ENCODE peak calls at places on chromosomes 13 and 19, in five cellular contexts. U is H9, S is GM23338, X is IMR-90, O is PC-9. N is an unnamed sample.

GRCh38 chr19:2618611-2619010 is 83.9 kb downstream of the GNG7 start:
- DNase-seq in U (no peak), S (no peak), X (peak; percentile 28), O (peak; percentile 70), N (peak; percentile 54)

GRCh38 chr19:58294743-58295374 is 10.3 kb upstream of the ERVK3-1 start:
- DNase-seq in O (no peak), U (no peak), X (no peak), S (no peak), N (no peak)

GRCh38 chr13:76792680-76793334 is 93.4 kb downstream of the KCTD12 start:
- DNase-seq in X (peak; percentile 66), U (no peak), O (no peak), S (no peak), N (peak; percentile 14)

GRCh38 chr19:10935371-10936059 is 6.9 kb downstream of the TIMM29 start:
- DNase-seq in U (no peak), S (no peak), O (no peak), X (no peak), N (no peak)

GRCh38 chr19:34645551-34645950 is 31.4 kb downstream of the SCGB2B2 start:
- DNase-seq in S (no peak), U (no peak), X (no peak), O (no peak), N (no peak)

GRCh38 chr13:49097374-49097773 is 121.7 kb downstream of the FNDC3A start:
- DNase-seq in X (peak; percentile 85), U (no peak), S (no peak), O (peak; percentile 41), N (peak; percentile 32)

GRCh38 chr13:20945952-20946383 is 43.4 kb upstream of the XPO4 start:
- DNase-seq in U (peak; percentile 52), X (no peak), S (peak; percentile 69), O (no peak), N (peak; percentile 35)

GRCh38 chr13:112903606-112904195 is 65.3 kb upstream of the MCF2L start:
- DNase-seq in U (peak; percentile 25), S (no peak), O (no peak), X (no peak), N (no peak)

GRCh38 chr13:112616586-112617381 is 28.8 kb upstream of the TUBGCP3 start:
- DNase-seq in S (peak; percentile 75), X (peak; percentile 52), U (peak; percentile 69), O (no peak), N (peak; percentile 41)

GRCh38 chr19:2984196-2984490 is 6.8 kb downstream of the TLE6 start:
- DNase-seq in X (no peak), U (no peak), O (no peak), S (no peak), N (no peak)

GRCh38 chr13:83881917-83882625 is at the start of gene SLITRK1:
- DNase-seq in X (peak; percentile 19), O (no peak), S (peak; percentile 96), U (peak; percentile 91), N (no peak)

GRCh38 chr19:18483119-18483518 is 38.8 kb downstream of the ELL start:
- DNase-seq in S (no peak), O (no peak), U (no peak), X (no peak), N (no peak)

GRCh38 chr13:28761586-28761985 is 42.8 kb upstream of the SLC46A3 start:
- DNase-seq in O (no peak), U (no peak), X (peak; percentile 39), S (no peak), N (peak; percentile 91)

GRCh38 chr13:39159393-39159792 is 121.1 kb downstream of the NHLRC3 start:
- DNase-seq in U (no peak), O (no peak), S (no peak), X (no peak), N (no peak)

GRCh38 chr13:45828253-45828968 is 23.1 kb downstream of the SIAH3 start:
- DNase-seq in S (peak; percentile 49), U (no peak), O (no peak), X (no peak), N (no peak)

GRCh38 chr19:9381367-9381785 is 18.6 kb downstream of the ZNF177 start:
- DNase-seq in O (no peak), X (no peak), U (no peak), S (peak; percentile 2), N (no peak)

GRCh38 chr19:4144666-4145261 is 8.7 kb upstream of the CREB3L3 start:
- DNase-seq in X (peak; percentile 43), S (no peak), U (no peak), O (peak; percentile 67), N (no peak)

GRCh38 chr19:2811221-2811722 is 8.4 kb upstream of the ZNF554 start:
- DNase-seq in X (no peak), O (no peak), U (no peak), S (no peak), N (no peak)

GRCh38 chr19:48361912-48362311 is 1.8 kb downstream of the TMEM143 start:
- DNase-seq in O (no peak), X (no peak), S (no peak), U (no peak), N (no peak)

GRCh38 chr19:54136086-54136863 is 1.3 kb upstream of the CNOT3 start:
- DNase-seq in S (peak; percentile 61), O (no peak), U (no peak), X (peak; percentile 16), N (peak; percentile 63)

GRCh38 chr13:114124921-114125320 is 7.5 kb downstream of the RASA3 start:
- DNase-seq in S (no peak), X (peak; percentile 95), U (no peak), O (no peak), N (no peak)

GRCh38 chr19:30076751-30077670 is 135.0 kb downstream of the URI1 start:
- DNase-seq in S (no peak), U (no peak), X (no peak), O (no peak), N (no peak)

GRCh38 chr19:23777216-23777615 is 18.5 kb upstream of the ZNF681 start:
- DNase-seq in S (no peak), X (no peak), O (no peak), U (no peak), N (peak; percentile 74)

GRCh38 chr19:40588110-40588854 is 11.6 kb downstream of the SHKBP1 start:
- DNase-seq in S (no peak), X (no peak), U (peak; percentile 25), O (no peak), N (no peak)

GRCh38 chr13:51153527-51153926 is 42.5 kb upstream of the C13orf42 start:
- DNase-seq in U (peak; percentile 67), S (peak; percentile 60), X (no peak), O (no peak), N (no peak)

GRCh38 chr13:97496511-97496910 is 62.5 kb downstream of the RAP2A start:
- DNase-seq in X (no peak), O (no peak), S (no peak), U (no peak), N (no peak)

DNA sequence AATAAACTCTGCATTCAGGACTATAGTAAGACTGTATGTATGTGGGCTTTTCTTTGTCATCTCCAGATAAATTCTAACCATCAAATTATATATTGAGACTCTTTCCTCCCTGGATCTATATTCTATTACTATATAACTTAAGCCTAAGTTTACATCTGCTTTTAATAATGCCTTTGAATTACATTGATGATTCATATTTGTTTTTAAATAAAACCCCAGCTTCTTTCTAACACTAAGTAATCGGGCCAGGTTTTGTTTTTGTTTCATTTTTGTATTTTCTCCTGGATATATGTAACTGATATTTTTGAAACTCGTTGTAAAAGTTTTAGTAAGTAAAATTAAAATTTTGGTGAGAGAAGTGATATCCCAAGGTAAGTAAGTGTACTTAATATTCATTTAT is 1599.1 kb downstream of the PCDH9 start:
- DNase-seq in S (no peak), X (peak; percentile 4), U (no peak), O (no peak), N (no peak)
- H2AFZ ChIP-seq in S (no peak overlapping the region), X (no peak overlapping the region), U (no peak overlapping the region), O (no peak overlapping the region), N (no peak overlapping the region)

GRCh38 chr19:848457-848921 is 3.6 kb upstream of the ELANE start:
- DNase-seq in S (no peak), O (no peak), U (no peak), X (no peak), N (no peak)

GRCh38 chr19:852136-853013 is at the start of gene ELANE:
- DNase-seq in O (no peak), S (no peak), X (no peak), U (no peak), N (no peak)

GRCh38 chr19:850979-851335 is 1.1 kb upstream of the ELANE start:
- DNase-seq in X (no peak), O (no peak), U (no peak), S (no peak), N (no peak)

GRCh38 chr19:853014-853553 is 981 bp downstream of the ELANE start:
- DNase-seq in X (no peak), S (no peak), U (no peak), O (no peak), N (no peak)

GRCh38 chr19:850221-850978 is 1.7 kb upstream of the ELANE start:
- DNase-seq in U (peak; percentile 42), X (peak; percentile 81), O (peak; percentile 53), S (peak; percentile 65), N (peak; percentile 99)
- H2AFZ ChIP-seq in U (no peak overlapping the region), X (peak overlapping the region; percentile 89), O (no peak overlapping the region), S (no peak overlapping the region), N (no peak overlapping the region)

DNA sequence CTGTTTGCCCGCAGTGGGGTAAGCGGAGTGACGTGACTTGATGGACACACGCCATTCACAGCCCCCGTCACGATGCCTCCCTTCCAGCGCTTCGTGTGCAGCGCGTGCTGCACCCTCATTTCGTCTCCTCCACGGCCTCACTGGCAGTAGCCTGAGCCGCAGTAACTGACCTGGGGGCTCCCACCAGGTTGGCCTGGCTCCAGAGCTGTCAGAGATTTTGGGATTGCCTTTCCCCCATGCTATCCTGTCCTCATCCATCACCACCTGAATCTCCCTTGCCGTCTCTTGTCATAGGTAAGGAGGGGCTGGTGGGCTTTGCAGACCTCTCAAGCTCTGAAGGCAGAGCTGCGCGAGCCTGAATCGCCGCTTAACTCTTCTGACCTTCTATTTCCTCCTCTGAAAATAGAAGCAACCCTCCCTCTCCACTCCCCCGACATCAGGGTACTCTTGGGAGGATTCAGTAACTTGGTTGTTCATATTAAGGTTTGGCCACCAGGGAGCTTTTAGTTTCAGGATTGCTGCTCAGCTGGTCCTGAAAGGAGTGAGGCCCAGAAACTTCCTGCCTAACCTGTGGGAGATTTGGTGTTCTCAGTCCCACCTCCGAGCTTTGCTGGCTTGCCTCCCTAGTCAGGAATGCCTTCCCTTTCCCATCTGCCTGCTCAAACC is 27.9 kb downstream of the SIGLEC5 start:
- DNase-seq in X (no peak), S (peak; percentile 43), O (no peak), U (no peak), N (no peak)
- H2AFZ ChIP-seq in X (no peak overlapping the region), S (no peak overlapping the region), O (no peak overlapping the region), U (no peak overlapping the region), N (no peak overlapping the region)

DNA sequence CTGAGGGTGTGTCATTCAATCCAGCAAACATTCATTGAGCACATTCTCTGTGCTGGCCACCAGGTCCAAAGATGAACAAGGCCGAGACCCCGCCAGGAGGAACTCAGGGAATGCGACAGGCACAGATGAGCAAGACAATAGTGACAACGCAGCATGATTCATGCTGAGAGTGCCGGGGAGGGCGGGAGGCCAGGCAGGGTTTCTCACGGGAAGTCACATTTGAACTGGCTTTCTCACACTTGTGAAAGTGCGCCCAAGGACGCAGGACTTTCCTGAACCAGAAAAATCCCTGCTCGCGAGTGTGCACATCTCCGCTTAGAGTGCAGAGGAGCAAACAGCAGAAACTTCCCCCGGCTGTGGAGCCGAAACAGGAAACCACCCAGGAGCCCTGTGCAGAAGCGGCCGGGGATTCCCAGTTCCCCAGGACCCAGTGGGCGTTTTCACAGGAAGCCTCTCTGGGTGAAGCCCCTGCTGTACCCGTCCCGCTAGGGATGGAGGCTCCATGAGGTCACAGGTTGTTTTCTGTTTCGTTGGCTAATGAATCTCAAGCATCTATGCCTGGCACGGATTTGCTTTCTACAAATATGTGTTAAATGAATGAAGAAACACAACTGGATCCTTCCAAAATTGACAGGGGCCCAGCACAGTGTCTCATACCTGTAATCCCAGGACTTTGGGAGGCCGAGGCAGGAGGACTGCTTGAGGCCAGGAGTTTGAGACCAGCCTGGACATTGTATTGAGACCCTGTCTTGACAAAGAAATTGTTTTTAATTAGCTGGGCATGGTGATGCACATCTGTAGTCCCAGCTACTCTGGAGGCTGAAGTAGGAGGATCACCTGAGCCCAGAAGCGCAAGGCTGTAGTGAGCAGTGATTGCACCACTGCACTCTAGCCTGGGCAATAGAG is 68.4 kb upstream of the TM9SF2 start:
- DNase-seq in X (peak; percentile 73), S (peak; percentile 77), O (peak; percentile 86), U (peak; percentile 81), N (peak; percentile 82)
- H2AFZ ChIP-seq in X (peak overlapping the region; percentile 87), S (peak overlapping the region; percentile 4), O (peak overlapping the region; percentile 68), U (no peak overlapping the region), N (no peak overlapping the region)

N was measured in trophoblast cell.